ENCODE peak calls at places on chromosome X, in seven cellular contexts. X, K, U, V, L, B and G are unnamed samples. For H3K4me1, the result is how much of the 10 kb centered on the place peaks cover.

GRCh38 chrX:15751160-15751819 is 13.2 kb downstream of the CA5B start:
- DNase-seq in X (peak), K (peak), U (no peak), V (peak), L (no peak), B (peak), G (no peak)

GRCh38 chrX:130555341-130555740 is 153.6 kb downstream of the RBMX2 start:
- DNase-seq in X (no peak), K (no peak), U (no peak), V (no peak), L (peak), B (peak), G (no peak)

GRCh38 chrX:74545880-74546279 is 68.5 kb downstream of the RLIM start:
- DNase-seq in X (no peak), K (no peak), U (peak), V (no peak), L (no peak), B (no peak), G (no peak)

GRCh38 chrX:72081605-72082320 is 50.0 kb downstream of the RTL5 start:
- DNase-seq in X (peak), K (no peak), U (no peak), V (no peak), L (peak), B (no peak), G (no peak)

GRCh38 chrX:77779695-77780094 is 6.3 kb downstream of the ATRX start:
- DNase-seq in X (no peak), K (no peak), U (no peak), V (no peak), L (no peak), B (no peak), G (no peak)

GRCh38 chrX:37060999-37061398 is 52.8 kb downstream of the FAM47C start:
- DNase-seq in X (peak), K (peak), U (peak), V (peak), L (peak), B (peak), G (no peak)

GRCh38 chrX:8034058-8034457 is 106.8 kb upstream of the PNPLA4 start:
- DNase-seq in X (no peak), K (no peak), U (peak), V (no peak), L (no peak), B (no peak), G (no peak)

GRCh38 chrX:143757375-143757774 is 36.8 kb upstream of the SPANXN2 start:
- DNase-seq in X (no peak), K (no peak), U (peak), V (no peak), L (peak), B (no peak), G (peak)

GRCh38 chrX:35890699-35891098 is 28.8 kb upstream of the CFAP47 start:
- DNase-seq in X (no peak), K (peak), U (peak), V (peak), L (peak), B (peak), G (peak)

GRCh38 chrX:124388562-124388961 is 42.2 kb downstream of the SH2D1A start:
- DNase-seq in X (peak), K (peak), U (peak), V (peak), L (peak), B (peak), G (peak)

GRCh38 chrX:49019599-49020249 is 17.7 kb upstream of the GRIPAP1 start:
- DNase-seq in X (no peak), K (no peak), U (no peak), V (no peak), L (no peak), B (no peak), G (peak)

GRCh38 chrX:78321809-78322208 is 5.6 kb downstream of the CYSLTR1 start:
- DNase-seq in X (no peak), K (no peak), U (no peak), V (peak), L (no peak), B (no peak), G (no peak)

GRCh38 chrX:86194758-86195157 is 46.5 kb downstream of the DACH2 start:
- DNase-seq in X (no peak), K (no peak), U (no peak), V (no peak), L (no peak), B (no peak), G (peak)

GRCh38 chrX:129522184-129523059 is 868 bp downstream of the SMARCA1 start:
- DNase-seq in X (peak), K (peak), U (peak), V (peak), L (peak), B (peak), G (peak)

GRCh38 chrX:12819231-12819630 is 28.0 kb downstream of the PRPS2 start:
- DNase-seq in X (no peak), K (no peak), U (no peak), V (no peak), L (no peak), B (peak), G (no peak)

GRCh38 chrX:17605676-17606075 is 131.6 kb upstream of the SCML1 start:
- DNase-seq in X (no peak), K (peak), U (no peak), V (no peak), L (no peak), B (no peak), G (no peak)

GRCh38 chrX:10649286-10649685 is 28.9 kb upstream of the MID1 start:
- DNase-seq in X (no peak), K (peak), U (no peak), V (no peak), L (no peak), B (peak), G (no peak)

GRCh38 chrX:65596270-65596669 is 61.7 kb upstream of the LAS1L start:
- DNase-seq in X (peak), K (peak), U (no peak), V (peak), L (no peak), B (peak), G (no peak)

GRCh38 chrX:13898603-13899002 is 81.7 kb upstream of the GPM6B start:
- DNase-seq in X (no peak), K (peak), U (no peak), V (peak), L (no peak), B (peak), G (no peak)

GRCh38 chrX:127606590-127606989 is 445.6 kb downstream of the ACTRT1 start:
- DNase-seq in X (no peak), K (no peak), U (no peak), V (no peak), L (no peak), B (no peak), G (no peak)

GRCh38 chrX:119008122-119008744 is 33.8 kb downstream of the LONRF3 start:
- DNase-seq in X (peak), K (peak), U (peak), V (peak), L (peak), B (peak), G (no peak)

GRCh38 chrX:118729043-118729652 is 1.7 kb downstream of the IL13RA1 start:
- DNase-seq in X (no peak), K (no peak), U (no peak), V (no peak), L (no peak), B (no peak), G (no peak)

GRCh38 chrX:39011454-39012204 is 210.4 kb downstream of the MID1IP1 start:
- DNase-seq in X (peak), K (no peak), U (no peak), V (peak), L (no peak), B (peak), G (no peak)

GRCh38 chrX:119757979-119758681 is at the start of gene SOWAHD:
- DNase-seq in X (no peak), K (no peak), U (peak), V (peak), L (peak), B (peak), G (peak)

GRCh38 chrX:105876658-105877057 is 54.3 kb downstream of the NRK start:
- DNase-seq in X (peak), K (peak), U (no peak), V (peak), L (no peak), B (no peak), G (no peak)

GRCh38 chrX:49310371-49310770 is 6.9 kb downstream of the GAGE10 start:
- DNase-seq in X (no peak), K (no peak), U (peak), V (no peak), L (no peak), B (no peak), G (no peak)

GRCh38 chrX:118553042-118553714 is 57.6 kb downstream of the DOCK11 start:
- DNase-seq in X (no peak), K (no peak), U (no peak), V (no peak), L (no peak), B (no peak), G (no peak)

GRCh38 chrX:9538544-9539045 is 73.7 kb downstream of the TBL1X start:
- DNase-seq in X (no peak), K (no peak), U (peak), V (no peak), L (peak), B (no peak), G (no peak)

GRCh38 chrX:150486011-150486410 is 82.4 kb upstream of the MTM1 start:
- DNase-seq in X (peak), K (peak), U (peak), V (peak), L (peak), B (peak), G (no peak)

GRCh38 chrX:150348365-150348764 is 14.8 kb upstream of the MAMLD1 start:
- DNase-seq in X (no peak), K (no peak), U (peak), V (peak), L (no peak), B (peak), G (no peak)

GRCh38 chrX:136639506-136640176 is 8.3 kb upstream of the CD40LG start:
- DNase-seq in X (no peak), K (no peak), U (no peak), V (peak), L (no peak), B (peak), G (no peak)

GRCh38 chrX:24260827-24261550 is 52.9 kb downstream of the SUPT20HL2 start:
- DNase-seq in X (peak), K (peak), U (no peak), V (no peak), L (no peak), B (peak), G (peak)

GRCh38 chrX:38271154-38271716 is 50.6 kb upstream of the SRPX start:
- DNase-seq in X (peak), K (no peak), U (no peak), V (no peak), L (no peak), B (peak), G (no peak)

DNA sequence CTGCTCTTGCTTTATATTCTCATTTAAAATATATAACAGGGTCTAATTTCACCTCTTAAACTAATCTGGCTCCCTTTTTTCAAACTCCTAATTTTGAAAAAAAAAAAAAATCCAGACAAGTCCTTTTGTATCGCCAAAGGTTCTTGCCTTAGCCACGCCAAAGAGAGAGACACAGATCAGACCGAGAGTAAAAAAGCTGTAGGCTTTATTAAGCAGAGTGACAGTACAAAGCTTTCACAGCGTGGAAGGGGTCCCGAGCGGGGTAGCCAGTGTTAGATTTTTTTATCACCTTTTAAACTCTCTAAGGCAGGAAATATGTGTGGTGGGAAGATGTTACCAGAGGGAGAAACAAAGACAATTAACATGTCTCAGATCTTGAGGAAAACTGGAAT is 54.1 kb downstream of the PAGE2 start:
- DNase-seq in X (no peak), K (no peak), U (no peak), V (no peak), L (no peak), B (no peak), G (no peak)
- H3K4me1 ChIP-seq in X (under half), K (under half), U (under half), V (under half), L (under half), B (under half), G (under half)

GRCh38 chrX:153968754-153969124 is 2.9 kb downstream of the HCFC1 start:
- DNase-seq in X (no peak), K (no peak), U (no peak), V (peak), L (no peak), B (peak), G (peak)
- H3K9ac ChIP-seq in X (no peak), K (peak), U (peak), V (peak), L (peak), B (peak), G (no peak)

DNA sequence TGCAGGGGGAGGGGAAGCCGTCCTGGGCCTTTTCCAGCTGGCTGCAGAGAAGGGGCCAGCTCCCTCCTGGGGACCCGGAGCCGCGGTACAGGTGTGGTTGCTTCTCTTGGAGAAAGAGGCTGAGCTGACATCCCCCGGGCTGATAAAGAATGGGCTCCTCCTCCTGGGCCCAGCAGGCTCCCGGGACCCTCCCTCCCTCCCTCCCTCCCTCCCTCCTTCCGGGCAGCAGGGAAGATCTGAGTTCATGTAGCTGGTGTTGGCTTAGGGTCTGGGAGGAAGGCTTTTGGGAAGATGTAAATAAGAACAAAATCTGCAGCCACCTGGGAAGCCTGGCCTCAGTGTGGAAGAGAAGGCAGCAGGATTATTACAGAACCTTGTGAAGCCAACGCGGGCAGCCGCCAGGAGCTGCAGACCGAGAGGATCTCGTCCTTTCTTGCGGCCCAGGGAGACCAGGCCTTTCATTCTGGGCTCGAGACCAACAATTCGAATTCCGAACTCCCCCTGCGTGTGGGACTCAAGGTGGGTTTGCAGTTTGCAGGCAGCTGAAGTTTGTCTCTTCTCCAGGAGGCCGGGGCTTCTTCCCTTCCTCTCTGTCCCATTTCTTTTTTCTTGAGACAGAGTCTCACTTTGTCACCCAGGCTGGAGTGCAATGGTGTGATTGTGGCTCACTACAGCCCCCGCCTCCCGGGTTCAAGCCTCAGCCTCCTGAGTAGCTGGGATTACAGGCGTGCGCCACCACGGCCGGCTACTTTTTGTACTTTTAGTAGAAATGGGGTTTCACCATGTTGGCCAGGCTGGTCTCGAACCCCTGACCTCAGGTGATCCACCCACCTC is at the start of gene PLCXD1:
- DNase-seq in X (no peak), K (peak), U (peak), V (no peak), L (peak), B (peak), G (peak)
- H3K4me3 ChIP-seq in X (peak), K (peak), U (peak), V (no peak), L (peak), B (peak), G (no peak)

DNA sequence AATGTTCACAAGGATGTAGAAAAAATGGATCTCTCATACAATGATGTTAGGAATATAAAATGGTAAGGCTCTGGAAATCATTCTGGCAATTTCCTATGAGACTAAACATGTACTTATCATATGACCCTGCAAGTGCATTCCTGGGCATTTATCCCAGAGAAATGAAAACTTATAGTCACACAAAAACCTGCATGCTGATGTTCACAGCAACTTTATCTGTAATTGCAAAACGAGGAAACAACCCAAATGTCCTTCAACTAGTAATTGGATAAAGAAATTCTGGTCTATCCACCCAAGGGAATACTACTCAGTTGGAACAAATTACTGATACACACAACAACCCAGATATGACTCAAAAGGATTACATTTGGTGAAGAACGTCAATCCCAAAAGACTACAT is 14.5 kb downstream of the ZCCHC18 start:
- DNase-seq in X (no peak), K (no peak), U (no peak), V (no peak), L (no peak), B (no peak), G (no peak)
- H3K4me1 ChIP-seq in X (under half), K (under half), U (under half), V (under half), L (under half), B (under half), G (under half)

GRCh38 chrX:40127052-40127451 is 29.3 kb upstream of the BCOR start:
- DNase-seq in X (no peak), K (no peak), U (no peak), V (no peak), L (no peak), B (peak), G (no peak)

GRCh38 chrX:40132751-40133150 is 35.0 kb upstream of the BCOR start:
- DNase-seq in X (peak), K (peak), U (no peak), V (peak), L (no peak), B (peak), G (peak)

GRCh38 chrX:40131644-40132376 is 34.1 kb upstream of the BCOR start:
- DNase-seq in X (no peak), K (no peak), U (no peak), V (no peak), L (no peak), B (no peak), G (no peak)

DNA sequence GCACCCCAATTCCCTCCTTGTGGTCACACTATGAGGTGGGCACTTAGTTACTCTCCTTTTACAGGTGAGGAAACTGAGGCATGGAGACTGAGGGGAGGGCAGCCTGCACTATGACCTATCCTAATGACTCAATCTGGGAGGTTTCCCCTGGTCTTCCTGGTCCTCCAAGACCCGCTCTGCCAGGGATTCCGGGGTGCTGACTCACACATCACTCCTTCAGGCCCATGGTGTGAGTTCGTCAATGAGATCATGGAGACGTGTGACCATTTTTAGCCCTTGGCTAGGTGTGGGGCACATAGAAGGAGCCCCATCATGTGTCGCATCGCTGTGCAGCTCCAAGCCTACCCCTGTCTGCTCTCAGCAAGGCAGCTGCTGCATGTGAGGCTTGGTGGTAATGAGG is 32.4 kb upstream of the BCOR start:
- DNase-seq in X (no peak), K (peak), U (no peak), V (peak), L (no peak), B (peak), G (no peak)
- H3K9ac ChIP-seq in X (no peak), K (no peak), U (no peak), V (no peak), L (no peak), B (no peak), G (no peak)

GRCh38 chrX:102654696-102655095 is 3.4 kb downstream of the GPRASP1 start:
- DNase-seq in X (no peak), K (no peak), U (no peak), V (no peak), L (no peak), B (no peak), G (no peak)

GRCh38 chrX:102651968-102652744 is 873 bp downstream of the GPRASP1 start:
- DNase-seq in X (peak), K (peak), U (peak), V (no peak), L (peak), B (peak), G (peak)

GRCh38 chrX:102651242-102651967 is at the start of gene GPRASP1:
- DNase-seq in X (peak), K (peak), U (peak), V (no peak), L (peak), B (peak), G (peak)

DNA sequence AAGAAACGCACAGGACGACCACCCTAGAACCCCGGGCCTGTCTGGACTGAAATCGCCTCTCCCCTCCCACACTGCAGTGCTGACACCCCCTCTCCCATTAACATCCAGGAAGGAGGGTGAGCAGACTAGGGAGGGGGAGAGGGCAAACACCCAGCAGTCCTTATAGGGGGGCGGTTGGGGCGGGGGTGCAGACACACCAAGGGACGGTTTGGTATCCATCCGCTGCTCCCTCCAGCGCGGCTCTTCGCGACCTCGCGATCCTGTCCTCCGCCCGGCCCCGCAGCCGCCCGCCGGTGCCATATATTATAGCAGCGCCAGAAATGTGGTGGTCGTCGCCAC is 411 bp upstream of the GPRASP1 start:
- DNase-seq in X (no peak), K (no peak), U (no peak), V (no peak), L (no peak), B (no peak), G (no peak)
- H3K4me3 ChIP-seq in X (peak), K (peak), U (peak), V (no peak), L (peak), B (peak), G (peak)

GRCh38 chrX:132044953-132045352 is 21.9 kb downstream of the STK26 start:
- DNase-seq in X (peak), K (no peak), U (no peak), V (no peak), L (no peak), B (no peak), G (no peak)

GRCh38 chrX:132043977-132044376 is 20.9 kb downstream of the STK26 start:
- DNase-seq in X (no peak), K (no peak), U (no peak), V (no peak), L (no peak), B (no peak), G (no peak)

GRCh38 chrX:132041016-132041415 is 17.9 kb downstream of the STK26 start:
- DNase-seq in X (peak), K (no peak), U (no peak), V (peak), L (no peak), B (peak), G (no peak)

GRCh38 chrX:132037479-132037993 is 14.4 kb downstream of the STK26 start:
- DNase-seq in X (no peak), K (no peak), U (no peak), V (no peak), L (no peak), B (no peak), G (no peak)

DNA sequence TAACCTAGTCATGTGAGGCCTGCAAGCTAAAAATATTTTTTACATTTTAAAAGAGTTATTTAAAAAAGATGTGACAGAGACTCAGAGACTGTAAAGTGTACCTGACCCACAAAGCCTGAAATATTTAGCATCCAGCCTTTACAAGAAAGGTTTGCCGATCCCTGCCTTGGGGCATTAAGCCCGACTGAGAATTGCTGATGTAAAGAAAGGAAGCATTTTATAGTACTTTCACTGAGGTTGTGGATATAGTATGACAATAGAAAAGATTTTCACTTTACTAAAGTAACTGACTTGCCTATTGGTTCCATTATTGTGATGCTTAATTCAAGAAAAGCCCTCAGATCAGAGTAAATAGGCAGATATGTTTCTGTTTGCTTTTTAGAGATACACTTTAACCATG is 17.0 kb downstream of the STK26 start:
- DNase-seq in X (no peak), K (no peak), U (no peak), V (no peak), L (no peak), B (no peak), G (no peak)
- H3K4me1 ChIP-seq in X (under half), K (under half), U (under half), V (under half), L (under half), B (under half), G (under half)